ENCODE peak calls at places on chromosomes 5 and 9, in five cellular contexts. Z is T-helper 17 cell, K is nucleus accumbens, I is skeletal muscle cell, C is esophagus squamous epithelium. G is an unnamed sample.

GRCh38 chr5:134438641-134439621 is 27.2 kb upstream of the CDKN2AIPNL start:
- DNase-seq in Z (no peak), K (no peak), I (peak), C (peak), G (no peak)

GRCh38 chr5:167770461-167770860 is 521.0 kb upstream of the WWC1 start:
- DNase-seq in Z (no peak), K (no peak), I (peak), C (no peak), G (no peak)

GRCh38 chr5:115641948-115642347 is 16.1 kb upstream of the TMED7 start:
- DNase-seq in Z (no peak), K (no peak), I (no peak), C (no peak), G (no peak)

GRCh38 chr5:166695311-166695710 is 1596.1 kb upstream of the WWC1 start:
- DNase-seq in Z (no peak), K (no peak), I (no peak), C (no peak), G (no peak)

GRCh38 chr9:130265431-130266235 is at the start of gene HMCN2:
- DNase-seq in Z (no peak), K (no peak), I (no peak), C (no peak), G (no peak)

GRCh38 chr9:98899399-98900056 is 44.2 kb upstream of the COL15A1 start:
- DNase-seq in Z (no peak), K (no peak), I (peak), C (no peak), G (no peak)

GRCh38 chr5:61461412-61461811 is 129.4 kb downstream of the ZSWIM6 start:
- DNase-seq in Z (no peak), K (no peak), I (no peak), C (no peak), G (no peak)

GRCh38 chr5:7576023-7576715 is 180.2 kb downstream of the ADCY2 start:
- DNase-seq in Z (no peak), K (no peak), I (no peak), C (no peak), G (no peak)

GRCh38 chr9:38142201-38142600 is 73.2 kb upstream of the SHB start:
- DNase-seq in Z (no peak), K (no peak), I (peak), C (no peak), G (no peak)

GRCh38 chr5:140131967-140132409 is 6.3 kb downstream of the IGIP start:
- DNase-seq in Z (no peak), K (no peak), I (peak), C (no peak), G (no peak)

G was measured in GM19239.